ENCODE peak calls at places on chromosome 21, in five cellular contexts. G, D, S, Z and I are unnamed samples.
A peak's percentile ranks its signal among the peaks of the same experiment; 100 is the strongest.

GRCh38 chr21:29238052-29238966 is 60.4 kb upstream of the BACH1 start:
- DNase-seq in G (no peak), D (no peak), S (no peak), Z (no peak), I (no peak)

GRCh38 chr21:31282095-31282709 is 61.9 kb downstream of the TIAM1 start:
- DNase-seq in G (peak; percentile 55), D (no peak), S (no peak), Z (no peak), I (peak; percentile 55)

GRCh38 chr21:16250282-16250681 is 520.5 kb downstream of the USP25 start:
- DNase-seq in G (no peak), D (no peak), S (no peak), Z (no peak), I (no peak)

GRCh38 chr21:35204850-35205564 is 155.9 kb upstream of the RUNX1 start:
- DNase-seq in G (no peak), D (no peak), S (no peak), Z (no peak), I (peak; percentile 76)

GRCh38 chr21:35579520-35580293 is 480.6 kb downstream of the SETD4 start:
- DNase-seq in G (no peak), D (no peak), S (no peak), Z (no peak), I (no peak)

GRCh38 chr21:17732306-17732705 is 86.8 kb downstream of the C21orf91 start:
- DNase-seq in G (no peak), D (no peak), S (no peak), Z (peak; percentile 21), I (no peak)

GRCh38 chr21:36183144-36183795 is 26.6 kb downstream of the DOP1B start:
- DNase-seq in G (no peak), D (no peak), S (no peak), Z (no peak), I (no peak)

GRCh38 chr21:36791695-36792451 is 93.0 kb downstream of the SIM2 start:
- DNase-seq in G (no peak), D (no peak), S (no peak), Z (no peak), I (no peak)

GRCh38 chr21:36297938-36298572 is 21.9 kb upstream of the MORC3 start:
- DNase-seq in G (no peak), D (peak; percentile 5), S (peak; percentile 85), Z (no peak), I (peak; percentile 82)

GRCh38 chr21:34974162-34974981 is 74.7 kb downstream of the RUNX1 start:
- DNase-seq in G (no peak), D (peak; percentile 46), S (peak; percentile 73), Z (no peak), I (no peak)

GRCh38 chr21:16674949-16675348 is 837.9 kb upstream of the CXADR start:
- DNase-seq in G (no peak), D (no peak), S (no peak), Z (no peak), I (no peak)

GRCh38 chr21:8997011-8997440 is 1524.4 kb upstream of the TPTE start:
- DNase-seq in G (no peak), D (peak; percentile 78), S (no peak), Z (no peak), I (no peak)

GRCh38 chr21:26679299-26679698 is 106.2 kb upstream of the CYYR1 start:
- DNase-seq in G (no peak), D (no peak), S (no peak), Z (no peak), I (no peak)

GRCh38 chr21:16241500-16241963 is 511.8 kb downstream of the USP25 start:
- DNase-seq in G (no peak), D (no peak), S (no peak), Z (no peak), I (no peak)

GRCh38 chr21:40546657-40547056 is 300.3 kb downstream of the DSCAM start:
- DNase-seq in G (no peak), D (no peak), S (no peak), Z (no peak), I (no peak)

GRCh38 chr21:29298348-29299045 is at the start of gene BACH1:
- DNase-seq in G (peak; percentile 59), D (peak; percentile 76), S (no peak), Z (peak; percentile 97), I (peak; percentile 97)

GRCh38 chr21:36202721-36203602 is 46.3 kb downstream of the DOP1B start:
- DNase-seq in G (no peak), D (no peak), S (no peak), Z (no peak), I (no peak)

GRCh38 chr21:26320541-26320940 is 150.0 kb upstream of the APP start:
- DNase-seq in G (no peak), D (no peak), S (no peak), Z (no peak), I (no peak)

GRCh38 chr21:39350094-39351006 is 1.5 kb upstream of the HMGN1 start:
- DNase-seq in G (no peak), D (no peak), S (no peak), Z (no peak), I (peak; percentile 46)

GRCh38 chr21:24310780-24311179 is 1296.5 kb downstream of the MRPL39 start:
- DNase-seq in G (no peak), D (no peak), S (no peak), Z (no peak), I (no peak)

DNA sequence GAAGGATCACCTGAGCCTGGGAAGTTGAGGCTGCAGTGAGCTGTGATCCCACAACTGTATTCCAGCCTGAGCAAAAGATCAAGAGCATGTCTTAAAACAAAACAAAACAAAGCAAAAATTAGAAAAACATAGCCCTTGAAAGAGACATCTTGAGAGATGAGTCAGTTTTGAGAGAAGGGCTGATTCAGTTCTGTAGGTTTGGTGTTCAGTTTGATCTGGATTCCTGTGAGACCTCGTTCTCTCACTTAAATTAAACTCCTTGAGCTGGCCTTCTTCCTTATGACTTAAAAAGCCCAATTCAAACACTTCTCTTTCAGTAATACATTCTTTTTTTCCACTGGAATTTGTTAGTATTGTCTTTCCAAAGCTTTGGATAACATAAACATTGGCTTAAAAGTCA is 164.2 kb downstream of the NRIP1 start:
- DNase-seq in G (no peak), D (no peak), S (no peak), Z (no peak), I (no peak)
- TF ChIP-seq ZBTB33 in G (no peak), D (no peak), S (no peak), Z (no peak), I (no peak)

DNA sequence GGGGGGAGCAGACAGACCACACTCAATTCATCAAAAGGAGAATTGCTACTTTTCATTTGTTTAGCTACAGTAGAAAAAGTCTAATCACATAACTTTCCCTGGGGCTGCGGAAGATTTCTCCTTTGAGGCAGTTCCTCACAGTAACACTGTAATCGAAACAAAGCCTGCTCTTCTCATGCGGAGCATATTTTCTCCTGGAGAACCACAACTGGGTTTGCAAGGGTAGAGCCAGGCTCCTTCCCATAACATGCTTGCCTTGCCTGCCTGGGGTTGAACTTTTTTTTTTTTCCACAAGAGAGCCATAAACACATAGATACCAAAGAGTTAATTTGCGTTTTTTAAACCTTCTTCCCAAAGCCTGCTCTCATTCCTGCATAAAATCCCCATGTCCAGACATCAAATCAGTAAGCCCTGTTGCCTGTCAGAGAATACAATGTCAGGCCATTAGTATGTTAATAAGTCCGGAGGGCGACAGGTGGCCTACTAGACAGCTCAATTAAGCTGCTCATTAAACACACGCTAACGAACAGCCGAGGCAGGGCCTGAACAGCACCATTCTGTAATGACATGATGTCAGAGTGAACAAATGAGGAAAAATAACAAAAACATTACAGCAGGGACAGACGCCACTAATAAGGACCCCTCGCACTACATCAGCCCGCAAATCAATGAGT is 107.1 kb upstream of the OLIG2 start:
- DNase-seq in G (no peak), D (no peak), S (no peak), Z (no peak), I (no peak)
- TF ChIP-seq ZBTB33 in G (no peak), D (no peak), S (no peak), Z (no peak), I (no peak)

GRCh38 chr21:33367309-33367973 is 35.8 kb upstream of the IFNGR2 start:
- DNase-seq in G (no peak), D (no peak), S (no peak), Z (no peak), I (no peak)
- TF ChIP-seq ZBTB33 in G (no peak), D (no peak), S (no peak), Z (no peak), I (no peak)

GRCh38 chr21:44489962-44490361 is 34.7 kb downstream of the LRRC3 start:
- DNase-seq in G (peak; percentile 8), D (no peak), S (no peak), Z (no peak), I (peak; percentile 35)

GRCh38 chr21:44485796-44486195 is 30.5 kb downstream of the LRRC3 start:
- DNase-seq in G (no peak), D (no peak), S (no peak), Z (no peak), I (no peak)

GRCh38 chr21:44485254-44485793 is 30.0 kb downstream of the LRRC3 start:
- DNase-seq in G (peak; percentile 46), D (no peak), S (no peak), Z (peak; percentile 83), I (peak; percentile 61)

GRCh38 chr21:44486302-44486701 is 31.0 kb downstream of the LRRC3 start:
- DNase-seq in G (no peak), D (no peak), S (no peak), Z (no peak), I (no peak)

GRCh38 chr21:44487831-44488230 is 32.5 kb downstream of the LRRC3 start:
- DNase-seq in G (peak; percentile 28), D (peak; percentile 30), S (no peak), Z (no peak), I (peak; percentile 76)
- TF ChIP-seq ZBTB33 in G (no peak), D (no peak), S (no peak), Z (no peak), I (no peak)

DNA sequence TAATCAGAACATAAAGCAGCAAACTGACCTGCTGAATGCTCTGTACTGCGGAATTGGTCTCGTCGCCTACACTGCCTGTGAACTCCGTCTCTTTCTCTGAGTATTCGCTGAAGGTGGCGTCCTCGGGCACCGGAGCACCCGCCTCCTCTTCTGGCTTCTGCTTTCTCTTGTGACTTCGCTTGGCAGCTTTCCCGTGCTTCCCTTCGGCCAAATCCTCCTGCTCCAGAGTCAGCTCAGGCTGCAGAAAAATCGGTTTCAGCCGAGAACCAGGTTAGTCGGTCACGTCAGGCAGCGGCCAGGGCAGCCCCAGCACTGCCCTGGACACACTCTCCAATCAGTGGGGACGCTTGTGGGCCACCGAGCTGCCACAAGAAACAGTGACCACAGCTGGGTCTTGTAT is 35.8 kb upstream of the RIPK4 start:
- DNase-seq in G (no peak), D (no peak), S (no peak), Z (no peak), I (no peak)
- TF ChIP-seq ZBTB33 in G (no peak), D (no peak), S (no peak), Z (no peak), I (no peak)

DNA sequence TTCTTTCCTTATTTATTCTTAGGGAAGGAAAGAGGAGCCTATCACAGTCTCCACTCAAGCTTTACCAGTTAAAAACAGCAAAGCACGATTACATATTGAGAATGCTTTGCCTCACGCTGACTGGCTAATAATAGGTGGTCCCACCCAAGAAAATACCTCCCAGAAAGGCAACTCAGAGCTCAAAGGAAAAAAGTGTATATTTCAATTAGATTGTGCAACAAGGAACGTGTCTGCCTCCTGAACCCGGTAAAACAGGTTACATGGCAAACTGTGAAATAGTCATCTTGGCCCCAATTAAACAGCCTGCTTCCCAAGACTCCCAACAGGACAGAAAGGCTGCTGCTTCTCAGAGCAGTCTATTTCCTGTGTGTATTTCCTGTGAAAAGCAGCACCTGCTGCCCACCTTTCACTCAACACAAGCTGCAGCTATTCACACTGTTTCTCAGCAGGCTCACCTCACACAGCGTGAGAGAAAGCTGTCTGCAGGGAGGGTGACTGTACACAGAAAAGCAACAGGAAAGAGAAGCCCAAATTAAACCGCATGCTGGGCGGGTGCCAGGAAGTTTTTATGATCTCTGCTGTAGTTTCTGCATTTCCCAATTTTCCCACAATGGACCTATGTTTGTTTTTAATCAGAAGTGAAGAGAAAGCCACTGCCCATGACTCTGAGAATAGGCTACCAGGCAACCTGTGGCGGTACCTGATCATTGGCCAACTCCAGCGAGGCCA is 44.0 kb downstream of the URB1 start:
- DNase-seq in G (no peak), D (no peak), S (no peak), Z (no peak), I (no peak)
- TF ChIP-seq ZBTB33 in G (no peak), D (no peak), S (no peak), Z (no peak), I (no peak)